ENCODE peak calls at places on chromosome 7, in four cellular contexts. M is pancreas, P is H9, G is heart right ventricle. A is an unnamed sample. For H3K4me1, the result is how much of the 10 kb centered on the place peaks cover.

GRCh38 chr7:114422478-114423217 is 8.0 kb downstream of the FOXP2 start:
- DNase-seq in G (no peak), M (no peak), P (no peak), A (no peak)

GRCh38 chr7:16129431-16130126 is 291.8 kb downstream of the CRPPA start:
- DNase-seq in P (no peak), G (no peak), M (no peak), A (no peak)

GRCh38 chr7:617614-618538 is 98.2 kb upstream of the PDGFA start:
- DNase-seq in G (no peak), M (no peak), P (no peak), A (peak)

GRCh38 chr7:127885843-127886242 is 145.4 kb downstream of the LRRC4 start:
- DNase-seq in M (no peak), G (peak), P (no peak), A (no peak)

GRCh38 chr7:106071356-106071998 is 40.6 kb downstream of the SYPL1 start:
- DNase-seq in G (no peak), M (no peak), P (no peak), A (no peak)

GRCh38 chr7:69833964-69834363 is 235.7 kb downstream of the AUTS2 start:
- DNase-seq in P (no peak), G (no peak), M (no peak), A (no peak)

GRCh38 chr7:157558516-157558874 is 221.7 kb downstream of the DNAJB6 start:
- DNase-seq in P (no peak), G (no peak), M (no peak), A (no peak)

GRCh38 chr7:6248581-6248980 is 23.8 kb downstream of the CYTH3 start:
- DNase-seq in M (no peak), G (no peak), P (no peak), A (no peak)

GRCh38 chr7:86963599-86964230 is 95.7 kb downstream of the ELAPOR2 start:
- DNase-seq in G (no peak), P (no peak), M (no peak), A (no peak)

GRCh38 chr7:71735961-71736556 is 604.1 kb downstream of the GALNT17 start:
- DNase-seq in G (peak), M (peak), P (peak), A (peak)

GRCh38 chr7:69906309-69906995 is 308.2 kb downstream of the AUTS2 start:
- DNase-seq in P (no peak), M (no peak), G (no peak), A (no peak)

GRCh38 chr7:127252736-127253288 is at the start of gene GRM8:
- DNase-seq in P (peak), M (peak), G (peak), A (peak)

GRCh38 chr7:26857534-26858228 is 6.7 kb downstream of the SKAP2 start:
- DNase-seq in G (no peak), P (peak), M (no peak), A (peak)

GRCh38 chr7:67724435-67724834 is 727.8 kb downstream of the TYW1 start:
- DNase-seq in M (no peak), G (no peak), P (no peak), A (no peak)

GRCh38 chr7:35758421-35758820 is 42.4 kb upstream of the SEPTIN7 start:
- DNase-seq in M (no peak), P (no peak), G (no peak), A (no peak)

GRCh38 chr7:50356212-50356944 is 51.9 kb downstream of the IKZF1 start:
- DNase-seq in P (no peak), G (peak), M (no peak), A (peak)

GRCh38 chr7:28395806-28396205 is 16.5 kb upstream of the CREB5 start:
- DNase-seq in P (no peak), G (no peak), M (no peak), A (no peak)

GRCh38 chr7:64625114-64626082 is 40.5 kb upstream of the ZNF107 start:
- DNase-seq in P (no peak), M (no peak), G (no peak), A (no peak)

GRCh38 chr7:118259115-118259514 is 34.6 kb downstream of the ANKRD7 start:
- DNase-seq in P (no peak), M (no peak), G (no peak), A (no peak)

DNA sequence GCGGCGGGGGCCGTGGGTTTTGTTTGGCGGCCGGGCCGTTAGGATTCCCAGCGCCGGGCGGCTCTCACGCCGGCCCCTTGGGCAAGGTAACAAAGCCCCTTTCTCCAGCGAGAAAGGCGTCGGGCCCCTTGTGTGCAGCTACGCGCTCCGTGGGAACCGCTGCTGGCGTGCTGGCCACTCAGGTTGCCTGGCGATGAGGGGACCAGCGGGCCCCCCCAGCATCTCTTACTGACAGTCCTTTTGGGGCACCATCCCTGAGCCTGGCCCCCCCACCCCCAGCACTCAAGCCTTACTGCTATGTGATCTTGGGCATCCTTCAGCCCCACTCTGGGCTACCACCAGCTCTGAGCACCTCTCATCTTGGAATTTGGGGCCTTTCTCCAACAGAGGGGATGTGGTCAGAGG is 1.8 kb downstream of the LFNG start:
- DNase-seq in M (no peak), G (no peak), P (no peak), A (no peak)
- H3K4me1 ChIP-seq in M (under half), G (half or more), P (under half), A (under half)

GRCh38 chr7:94394058-94394398 is 667 bp upstream of the COL1A2 start:
- DNase-seq in G (peak), M (no peak), P (no peak), A (peak)
- H3K27ac ChIP-seq in G (peak), M (peak), P (no peak), A (peak)

GRCh38 chr7:151087247-151088018 is 1.2 kb downstream of the AGAP3 start:
- DNase-seq in P (no peak), M (peak), G (peak), A (peak)
- TF ChIP-seq CTCF in P (peak), M (peak), G (no peak), A (peak)

DNA sequence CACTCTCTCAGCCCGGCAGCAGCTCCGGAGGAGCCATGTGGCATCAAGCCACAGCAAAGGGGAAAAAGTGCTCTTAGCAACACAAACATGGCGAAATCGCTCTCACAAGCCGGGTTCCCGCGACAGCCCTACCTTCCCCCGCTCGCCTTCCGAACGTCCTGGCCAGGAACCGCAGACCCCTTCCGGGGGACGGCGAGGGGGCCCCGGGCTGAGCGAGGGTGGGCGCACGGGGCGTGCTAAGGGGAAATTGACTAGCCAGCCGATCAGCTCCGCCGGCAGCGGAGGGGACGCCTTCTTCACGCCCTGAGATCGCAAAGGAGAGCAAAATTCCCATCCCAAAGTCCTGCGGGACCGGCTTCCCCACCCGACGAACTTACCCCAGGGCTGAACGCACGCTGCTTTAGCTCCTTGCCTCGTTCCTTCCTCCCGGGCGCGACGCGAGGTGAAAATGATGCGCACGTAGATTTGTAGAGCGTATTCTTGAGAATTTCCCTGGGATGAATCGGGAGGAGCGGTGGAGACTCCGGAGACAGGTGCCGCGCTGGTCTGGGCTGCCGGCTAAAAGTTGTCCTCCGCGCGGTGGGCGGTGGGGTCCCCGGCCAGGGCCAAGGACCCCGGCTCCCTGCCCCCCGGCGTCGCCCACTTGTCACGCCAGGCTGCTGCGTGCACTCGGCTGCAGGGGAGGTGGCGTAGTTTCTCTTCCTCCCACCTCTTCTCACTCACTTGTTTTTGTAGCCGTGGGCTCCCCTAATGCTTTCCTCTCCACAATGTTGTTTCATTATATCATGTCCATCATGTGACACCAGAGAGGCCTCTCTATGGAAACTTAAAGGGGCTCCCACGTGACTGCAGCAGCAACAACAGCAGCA is 220.1 kb upstream of the MKLN1 start:
- DNase-seq in M (peak), G (peak), P (peak), A (peak)
- H3K4me1 ChIP-seq in M (under half), G (half or more), P (under half), A (under half)

GRCh38 chr7:24476227-24476626 is 97.0 kb upstream of the PALS2 start:
- DNase-seq in G (no peak), P (no peak), M (no peak), A (no peak)
- H3K27ac ChIP-seq in G (no peak), P (no peak), M (no peak), A (peak)

GRCh38 chr7:42928754-42929153 is 3.2 kb downstream of the PSMA2 start:
- DNase-seq in P (no peak), G (no peak), M (no peak), A (no peak)

GRCh38 chr7:42926204-42926603 is 5.8 kb downstream of the PSMA2 start:
- DNase-seq in M (no peak), P (no peak), G (no peak), A (no peak)

GRCh38 chr7:42925630-42926029 is 6.3 kb downstream of the PSMA2 start:
- DNase-seq in M (no peak), P (no peak), G (no peak), A (no peak)

GRCh38 chr7:42922017-42922753 is 9.8 kb downstream of the PSMA2 start:
- DNase-seq in M (no peak), G (no peak), P (no peak), A (no peak)

GRCh38 chr7:42924223-42924877 is 7.6 kb downstream of the PSMA2 start:
- DNase-seq in G (no peak), P (no peak), M (no peak), A (no peak)
- TF ChIP-seq CTCF in G (no peak), P (no peak), M (no peak), A (no peak)

A was measured in psoas muscle.